ENCODE peak calls at places on chromosomes 6 and 20, in nine cellular contexts. O, P, H, B, K, W, D, L and V are unnamed samples.

GRCh38 chr6:49563006-49563886 is 12.8 kb downstream of the C6orf141 start:
- DNase-seq in O (no peak), P (no peak), H (no peak), B (no peak), K (no peak), W (no peak), D (no peak), L (no peak), V (no peak)

GRCh38 chr6:54632984-54633565 is 213.5 kb upstream of the FAM83B start:
- DNase-seq in O (no peak), P (no peak), H (no peak), B (no peak), K (no peak), W (no peak), D (no peak), L (no peak), V (no peak)

GRCh38 chr6:49565855-49566254 is 15.4 kb downstream of the C6orf141 start:
- DNase-seq in O (no peak), P (no peak), H (peak; percentile 25), B (no peak), K (no peak), W (no peak), D (no peak), L (no peak), V (no peak)

GRCh38 chr6:19052219-19052618 is 665.1 kb downstream of the RNF144B start:
- DNase-seq in O (no peak), P (no peak), H (no peak), B (no peak), K (no peak), W (no peak), D (no peak), L (no peak), V (no peak)

GRCh38 chr20:14142964-14143627 is 147.8 kb downstream of the MACROD2 start:
- DNase-seq in O (no peak), P (no peak), H (no peak), B (no peak), K (no peak), W (no peak), D (no peak), L (no peak), V (peak; percentile 76)

GRCh38 chr6:112466378-112467151 is 119.4 kb downstream of the RFPL4B start:
- DNase-seq in O (no peak), P (no peak), H (no peak), B (no peak), K (no peak), W (no peak), D (no peak), L (no peak), V (no peak)

GRCh38 chr6:34207695-34208443 is 28.8 kb upstream of the HMGA1 start:
- DNase-seq in O (no peak), P (no peak), H (no peak), B (no peak), K (no peak), W (no peak), D (no peak), L (no peak), V (no peak)

GRCh38 chr6:35297541-35298481 is at the start of gene DEF6:
- DNase-seq in O (peak; percentile 73), P (peak; percentile 95), H (peak; percentile 68), B (peak; percentile 93), K (peak; percentile 85), W (peak; percentile 90), D (peak; percentile 89), L (peak; percentile 83), V (peak; percentile 87)

GRCh38 chr6:124373386-124373785 is 569.7 kb downstream of the NKAIN2 start:
- DNase-seq in O (no peak), P (no peak), H (no peak), B (no peak), K (no peak), W (no peak), D (no peak), L (no peak), V (no peak)

GRCh38 chr20:12969071-12969669 is 39.6 kb upstream of the SPTLC3 start:
- DNase-seq in O (no peak), P (no peak), H (no peak), B (no peak), K (no peak), W (no peak), D (no peak), L (no peak), V (no peak)

GRCh38 chr20:24577271-24577909 is 108.0 kb downstream of the SYNDIG1 start:
- DNase-seq in O (no peak), P (no peak), H (no peak), B (no peak), K (no peak), W (no peak), D (no peak), L (no peak), V (no peak)

GRCh38 chr6:51429042-51429712 is 610.5 kb downstream of the TFAP2B start:
- DNase-seq in O (no peak), P (no peak), H (no peak), B (no peak), K (no peak), W (no peak), D (no peak), L (no peak), V (no peak)

GRCh38 chr6:138246650-138247440 is 28.6 kb upstream of the PBOV1 start:
- DNase-seq in O (no peak), P (no peak), H (no peak), B (no peak), K (no peak), W (no peak), D (no peak), L (no peak), V (no peak)

GRCh38 chr6:548517-548916 is 108.4 kb downstream of the HUS1B start:
- DNase-seq in O (no peak), P (no peak), H (no peak), B (no peak), K (no peak), W (no peak), D (no peak), L (no peak), V (no peak)

GRCh38 chr6:85483861-85484260 is 34.0 kb downstream of the NT5E start:
- DNase-seq in O (no peak), P (no peak), H (no peak), B (no peak), K (no peak), W (no peak), D (no peak), L (no peak), V (no peak)

GRCh38 chr6:166112580-166112979 is 55.1 kb downstream of the TBXT start:
- DNase-seq in O (no peak), P (no peak), H (no peak), B (no peak), K (no peak), W (no peak), D (no peak), L (no peak), V (peak; percentile 15)

GRCh38 chr6:97392735-97393134 is 109.7 kb upstream of the MMS22L start:
- DNase-seq in O (no peak), P (no peak), H (no peak), B (no peak), K (no peak), W (no peak), D (no peak), L (no peak), V (no peak)

GRCh38 chr6:133995296-133995695 is 42.3 kb downstream of the TBPL1 start:
- DNase-seq in O (no peak), P (no peak), H (no peak), B (no peak), K (no peak), W (no peak), D (no peak), L (no peak), V (no peak)

GRCh38 chr6:26327450-26328264 is 37.3 kb upstream of the BTN3A2 start:
- DNase-seq in O (no peak), P (peak; percentile 82), H (no peak), B (peak; percentile 67), K (peak; percentile 77), W (no peak), D (peak; percentile 57), L (no peak), V (peak; percentile 70)
- H3K4me1 ChIP-seq in O (no peaks in the 10 kb centered on the region), P (no peaks in the 10 kb centered on the region), H (no peaks in the 10 kb centered on the region), B (peaks cover 18% of the 10 kb centered on the region), K (peaks cover 11% of the 10 kb centered on the region), W (no peaks in the 10 kb centered on the region), D (peaks cover 9% of the 10 kb centered on the region), L (no peaks in the 10 kb centered on the region), V (peaks cover 6% of the 10 kb centered on the region)

DNA sequence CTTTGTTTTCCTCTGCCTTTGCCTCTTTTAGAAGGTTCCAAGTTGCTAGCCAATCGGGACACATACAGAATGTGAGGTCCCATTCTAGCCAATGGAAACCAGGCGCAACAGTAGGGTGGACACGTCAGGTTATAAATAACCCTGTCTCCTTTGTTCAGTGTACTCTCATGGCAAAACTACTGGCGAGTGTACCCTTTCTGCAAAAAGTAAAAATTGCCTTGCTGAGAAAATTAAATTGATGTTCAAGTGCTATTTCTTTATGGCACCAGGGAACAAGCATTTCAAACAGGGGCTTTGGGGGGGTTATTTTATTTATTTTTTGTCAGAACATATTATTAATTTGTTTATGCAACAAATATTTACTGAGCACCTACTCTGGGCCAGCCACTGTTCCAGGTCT is 123.6 kb upstream of the SRSF6 start:
- DNase-seq in O (no peak), P (no peak), H (no peak), B (no peak), K (no peak), W (no peak), D (no peak), L (no peak), V (no peak)
- TF ChIP-seq CTCF in O (no peak), P (no peak), H (no peak), B (no peak), K (no peak), W (no peak), D (no peak), L (no peak), V (no peak)

GRCh38 chr6:15331629-15332241 is 85.9 kb downstream of the JARID2 start:
- DNase-seq in O (no peak), P (no peak), H (no peak), B (no peak), K (no peak), W (no peak), D (no peak), L (no peak), V (no peak)

GRCh38 chr6:15330174-15330934 is 84.5 kb downstream of the JARID2 start:
- DNase-seq in O (no peak), P (no peak), H (no peak), B (no peak), K (no peak), W (no peak), D (no peak), L (no peak), V (no peak)

GRCh38 chr6:15327271-15327670 is 81.4 kb downstream of the JARID2 start:
- DNase-seq in O (no peak), P (no peak), H (no peak), B (no peak), K (peak; percentile 54), W (no peak), D (peak; percentile 72), L (no peak), V (peak; percentile 24)

GRCh38 chr6:15331143-15331542 is 85.3 kb downstream of the JARID2 start:
- DNase-seq in O (no peak), P (no peak), H (no peak), B (no peak), K (no peak), W (no peak), D (no peak), L (no peak), V (no peak)

GRCh38 chr6:15329154-15329781 is 83.4 kb downstream of the JARID2 start:
- DNase-seq in O (no peak), P (no peak), H (no peak), B (no peak), K (no peak), W (no peak), D (no peak), L (no peak), V (no peak)
- H3K4me1 ChIP-seq in O (peaks cover 66% of the 10 kb centered on the region), P (peaks cover 24% of the 10 kb centered on the region), H (no peaks in the 10 kb centered on the region), B (peaks cover 60% of the 10 kb centered on the region), K (no peaks in the 10 kb centered on the region), W (peaks cover 25% of the 10 kb centered on the region), D (no peaks in the 10 kb centered on the region), L (peaks cover 45% of the 10 kb centered on the region), V (peaks cover 3% of the 10 kb centered on the region)

GRCh38 chr20:10171864-10172751 is 46.5 kb upstream of the SNAP25 start:
- DNase-seq in O (no peak), P (peak; percentile 78), H (no peak), B (no peak), K (peak; percentile 36), W (peak; percentile 65), D (peak; percentile 9), L (peak; percentile 62), V (peak; percentile 10)
- TF ChIP-seq CTCF in O (no peak), P (no peak), H (no peak), B (no peak), K (no peak), W (no peak), D (no peak), L (no peak), V (no peak)